ENCODE peak calls at places on chromosomes 5 and 9, in seven cellular contexts. Y is neural crest cell; P is upper lobe of right lung; N is adipocyte; V is HFF-Myc; M is stimulated activated CD4-positive, alpha-beta T cell treated with anti-CD3 and anti-CD28 coated beads, Interleukin-2, amount 100 ng/mL, for 24 hours; T is T-helper 2 cell. W is an unnamed sample.

GRCh38 chr5:149644629-149645028 is 63.3 kb downstream of the ARHGEF37 start:
- DNase-seq in Y (no peak), P (no peak), N (no peak), V (no peak), M (no peak), T (no peak), W (no peak)

GRCh38 chr9:92245005-92245797 is 48.3 kb downstream of the IARS1 start:
- DNase-seq in Y (no peak), P (no peak), N (peak; percentile 74), V (no peak), M (no peak), T (no peak), W (peak; percentile 38)

GRCh38 chr9:89226076-89226475 is 47.5 kb upstream of the SHC3 start:
- DNase-seq in Y (peak; percentile 65), P (no peak), N (peak; percentile 19), V (no peak), M (no peak), T (no peak), W (no peak)

GRCh38 chr5:134136771-134137170 is 22.3 kb downstream of the TCF7 start:
- DNase-seq in Y (no peak), P (peak; percentile 23), N (no peak), V (no peak), M (no peak), T (no peak), W (no peak)

GRCh38 chr5:56801256-56801655 is 14.1 kb upstream of the MAP3K1 start:
- DNase-seq in Y (no peak), P (no peak), N (no peak), V (no peak), M (no peak), T (no peak), W (no peak)

GRCh38 chr5:16579142-16579541 is 37.7 kb downstream of the RETREG1 start:
- DNase-seq in Y (no peak), P (no peak), N (no peak), V (no peak), M (no peak), T (no peak), W (no peak)

GRCh38 chr5:131384616-131385214 is 120.9 kb downstream of the CDC42SE2 start:
- DNase-seq in Y (no peak), P (no peak), N (no peak), V (no peak), M (peak; percentile 43), T (peak; percentile 50), W (no peak)

GRCh38 chr9:123609844-123610243 is 253.8 kb downstream of the CRB2 start:
- DNase-seq in Y (no peak), P (no peak), N (no peak), V (no peak), M (no peak), T (no peak), W (no peak)

GRCh38 chr9:117720555-117720954 is 16.4 kb downstream of the TLR4 start:
- DNase-seq in Y (no peak), P (no peak), N (peak; percentile 41), V (no peak), M (no peak), T (no peak), W (peak; percentile 87)

GRCh38 chr5:54886866-54887265 is 98.5 kb downstream of the ESM1 start:
- DNase-seq in Y (no peak), P (no peak), N (no peak), V (no peak), M (no peak), T (no peak), W (no peak)

GRCh38 chr5:171494452-171495121 is 75.1 kb downstream of the FGF18 start:
- DNase-seq in Y (peak; percentile 51), P (peak; percentile 70), N (peak; percentile 95), V (peak; percentile 56), M (no peak), T (no peak), W (peak; percentile 70)

GRCh38 chr9:89797255-89797654 is 192.4 kb downstream of the GADD45G start:
- DNase-seq in Y (no peak), P (no peak), N (no peak), V (no peak), M (no peak), T (no peak), W (no peak)

GRCh38 chr5:155089649-155090048 is 76.1 kb downstream of the KIF4B start:
- DNase-seq in Y (no peak), P (no peak), N (peak; percentile 12), V (no peak), M (no peak), T (no peak), W (no peak)

GRCh38 chr5:170444969-170445505 is 55.9 kb upstream of the KCNMB1 start:
- DNase-seq in Y (no peak), P (no peak), N (no peak), V (no peak), M (no peak), T (no peak), W (no peak)

GRCh38 chr5:95822038-95822407 is 503 bp downstream of the GLRX start:
- DNase-seq in Y (no peak), P (peak; percentile 82), N (peak; percentile 82), V (no peak), M (peak; percentile 36), T (no peak), W (no peak)

GRCh38 chr5:1152156-1152555 is 40.3 kb upstream of the SLC12A7 start:
- DNase-seq in Y (no peak), P (no peak), N (no peak), V (no peak), M (no peak), T (no peak), W (no peak)

GRCh38 chr9:2787065-2787464 is 56.8 kb downstream of the PUM3 start:
- DNase-seq in Y (no peak), P (no peak), N (no peak), V (no peak), M (no peak), T (no peak), W (no peak)

GRCh38 chr9:91117959-91118651 is 243.6 kb downstream of the AUH start:
- DNase-seq in Y (peak; percentile 13), P (peak; percentile 98), N (peak; percentile 80), V (peak; percentile 66), M (no peak), T (no peak), W (peak; percentile 57)

GRCh38 chr5:148956632-148957385 is 106.1 kb downstream of the SH3TC2 start:
- DNase-seq in Y (no peak), P (no peak), N (no peak), V (no peak), M (no peak), T (no peak), W (no peak)

GRCh38 chr9:95477441-95477840 is 39.3 kb downstream of the PTCH1 start:
- DNase-seq in Y (no peak), P (no peak), N (no peak), V (no peak), M (no peak), T (no peak), W (no peak)

GRCh38 chr5:55338092-55338613 is 30.4 kb downstream of the MTREX start:
- DNase-seq in Y (no peak), P (no peak), N (no peak), V (no peak), M (no peak), T (no peak), W (no peak)

GRCh38 chr9:69265891-69266290 is 59.1 kb upstream of the ENTREP1 start:
- DNase-seq in Y (no peak), P (no peak), N (no peak), V (no peak), M (no peak), T (no peak), W (no peak)

GRCh38 chr5:108371263-108371662 is 10.6 kb downstream of the FBXL17 start:
- DNase-seq in Y (no peak), P (no peak), N (no peak), V (no peak), M (no peak), T (no peak), W (no peak)

GRCh38 chr5:156147948-156148285 is 179.0 kb upstream of the SGCD start:
- DNase-seq in Y (no peak), P (no peak), N (peak; percentile 40), V (no peak), M (no peak), T (no peak), W (no peak)

GRCh38 chr9:88580961-88581360 is 46.0 kb downstream of the NXNL2 start:
- DNase-seq in Y (no peak), P (no peak), N (no peak), V (no peak), M (no peak), T (no peak), W (no peak)

GRCh38 chr5:138316355-138316754 is 15.2 kb downstream of the CDC25C start:
- DNase-seq in Y (no peak), P (no peak), N (no peak), V (no peak), M (no peak), T (no peak), W (no peak)

GRCh38 chr9:132030626-132031325 is 48.9 kb downstream of the MED27 start:
- DNase-seq in Y (no peak), P (no peak), N (no peak), V (no peak), M (no peak), T (no peak), W (no peak)

GRCh38 chr5:146111409-146111808 is 6.0 kb upstream of the PLAC8L1 start:
- DNase-seq in Y (no peak), P (no peak), N (no peak), V (no peak), M (no peak), T (no peak), W (no peak)

GRCh38 chr5:19767987-19768386 is 220.0 kb downstream of the CDH18 start:
- DNase-seq in Y (no peak), P (no peak), N (peak; percentile 10), V (no peak), M (no peak), T (no peak), W (no peak)

GRCh38 chr9:128787583-128788156 is 617 bp downstream of the TBC1D13 start:
- DNase-seq in Y (no peak), P (no peak), N (peak; percentile 59), V (no peak), M (peak; percentile 18), T (no peak), W (no peak)

GRCh38 chr9:16594787-16595186 is 275.7 kb downstream of the BNC2 start:
- DNase-seq in Y (no peak), P (no peak), N (no peak), V (no peak), M (no peak), T (no peak), W (no peak)

GRCh38 chr9:34170252-34170915 is 8.5 kb upstream of the UBAP1 start:
- DNase-seq in Y (no peak), P (no peak), N (no peak), V (no peak), M (no peak), T (no peak), W (no peak)

GRCh38 chr9:132977626-132978450 is 656 bp upstream of the GFI1B start:
- DNase-seq in Y (peak; percentile 58), P (peak; percentile 79), N (peak; percentile 53), V (no peak), M (peak; percentile 77), T (peak; percentile 57), W (peak; percentile 16)

GRCh38 chr5:135069016-135069770 is 35.2 kb upstream of the PITX1 start:
- DNase-seq in Y (no peak), P (peak; percentile 36), N (no peak), V (no peak), M (no peak), T (no peak), W (no peak)

GRCh38 chr9:2053883-2054845 is 39.0 kb downstream of the SMARCA2 start:
- DNase-seq in Y (no peak), P (no peak), N (no peak), V (no peak), M (peak; percentile 59), T (peak; percentile 49), W (peak; percentile 87)